ENCODE peak calls at places on chromosomes 11 and 22, in six cellular contexts. W is brain microvascular endothelial cell, I is H7, U is PC-9, P is stomach, M is AG10803. G is an unnamed sample.

GRCh38 chr11:103043826-103044688 is 47.9 kb downstream of the DCUN1D5 start:
- DNase-seq in M (no peak), U (no peak), I (no peak), P (no peak), W (no peak), G (no peak)

GRCh38 chr11:34783816-34784317 is 132.3 kb downstream of the APIP start:
- DNase-seq in M (no peak), U (peak), P (no peak), W (no peak), I (no peak), G (no peak)

GRCh38 chr22:27241430-27242110 is 560.0 kb downstream of the MN1 start:
- DNase-seq in I (no peak), M (peak), W (no peak), P (peak), U (no peak), G (peak)

GRCh38 chr11:15146271-15147003 is 31.7 kb downstream of the INSC start:
- DNase-seq in M (peak), U (no peak), P (no peak), W (peak), I (no peak), G (no peak)

GRCh38 chr22:28714043-28714442 is 27.6 kb downstream of the CHEK2 start:
- DNase-seq in W (no peak), I (no peak), U (no peak), P (no peak), M (no peak), G (no peak)

GRCh38 chr11:84022221-84022620 is 736.1 kb upstream of the CCDC90B start:
- DNase-seq in I (peak), U (no peak), P (no peak), W (no peak), M (no peak), G (no peak)

GRCh38 chr11:118998822-118999221 is 884 bp downstream of the CENATAC start:
- DNase-seq in M (peak), W (peak), I (peak), U (peak), P (peak), G (peak)

GRCh38 chr11:102489469-102490145 is 37.0 kb upstream of the TMEM123 start:
- DNase-seq in U (no peak), M (no peak), W (no peak), P (no peak), I (no peak), G (no peak)

GRCh38 chr11:79018371-79018849 is 422.4 kb downstream of the TENM4 start:
- DNase-seq in U (no peak), W (peak), M (peak), I (no peak), P (no peak), G (peak)

GRCh38 chr22:48423481-48423901 is 1404.2 kb downstream of the BRD1 start:
- DNase-seq in M (peak), P (no peak), W (peak), U (no peak), I (no peak), G (no peak)

GRCh38 chr11:5618807-5619206 is 6.0 kb upstream of the TRIM34 start:
- DNase-seq in W (peak), U (peak), P (no peak), M (peak), I (no peak), G (no peak)

GRCh38 chr11:11977206-11977938 is 31.1 kb downstream of the DKK3 start:
- DNase-seq in U (peak), M (peak), P (peak), W (peak), I (peak), G (no peak)

GRCh38 chr11:60857378-60858232 is 1.9 kb upstream of the PTGDR2 start:
- DNase-seq in W (peak), I (no peak), P (no peak), U (peak), M (no peak), G (no peak)

GRCh38 chr11:118198370-118198769 is 21.9 kb upstream of the SCN2B start:
- DNase-seq in M (peak), W (peak), P (peak), I (peak), U (no peak), G (no peak)

GRCh38 chr11:10881892-10882291 is 24.0 kb upstream of the ZBED5 start:
- DNase-seq in I (no peak), U (no peak), W (no peak), M (no peak), P (no peak), G (no peak)

GRCh38 chr11:84290647-84291046 is 1004.5 kb upstream of the CCDC90B start:
- DNase-seq in P (no peak), W (no peak), U (no peak), M (peak), I (no peak), G (no peak)

GRCh38 chr11:1293619-1294015 is 15.8 kb downstream of the TOLLIP start:
- DNase-seq in I (no peak), M (no peak), W (no peak), P (peak), U (no peak), G (no peak)

GRCh38 chr11:61071208-61071681 is 31.0 kb upstream of the CD5 start:
- DNase-seq in I (no peak), W (no peak), P (no peak), M (no peak), U (no peak), G (no peak)

GRCh38 chr11:105081412-105082150 is 36.4 kb upstream of the CARD16 start:
- DNase-seq in M (no peak), W (no peak), P (no peak), U (no peak), I (no peak), G (no peak)

GRCh38 chr11:13329670-13330401 is 52.2 kb downstream of the BMAL1 start:
- DNase-seq in I (no peak), P (peak), U (peak), W (no peak), M (peak), G (no peak)

GRCh38 chr11:2795491-2795991 is 90.0 kb downstream of the CDKN1C start:
- DNase-seq in I (no peak), P (no peak), W (no peak), M (no peak), U (no peak), G (no peak)

GRCh38 chr11:123301696-123302400 is 106.8 kb upstream of the CLMP start:
- DNase-seq in M (peak), W (no peak), I (peak), U (no peak), P (peak), G (no peak)

GRCh38 chr11:128884703-128885338 is 6.3 kb upstream of the KCNJ5 start:
- DNase-seq in P (peak), W (peak), U (peak), M (peak), I (peak), G (no peak)

GRCh38 chr11:34537636-34538035 is 24.0 kb upstream of the ELF5 start:
- DNase-seq in P (no peak), I (no peak), M (no peak), U (peak), W (no peak), G (no peak)

GRCh38 chr11:61512435-61512834 is 3.9 kb downstream of the LRRC10B start:
- DNase-seq in I (no peak), U (no peak), M (no peak), W (no peak), P (no peak), G (no peak)

GRCh38 chr22:31148953-31149627 is 8.8 kb upstream of the PLA2G3 start:
- DNase-seq in U (peak), I (peak), W (peak), P (peak), M (peak), G (peak)

GRCh38 chr11:81026008-81026407 is 1585.2 kb upstream of the TENM4 start:
- DNase-seq in U (no peak), P (no peak), I (no peak), M (no peak), W (no peak), G (no peak)

GRCh38 chr11:46658259-46658658 is 40.9 kb downstream of the ATG13 start:
- DNase-seq in M (peak), P (no peak), I (no peak), U (no peak), W (peak), G (no peak)

GRCh38 chr11:112412383-112412782 is 151.7 kb upstream of the PLET1 start:
- DNase-seq in I (no peak), U (no peak), P (no peak), M (no peak), W (no peak), G (no peak)

GRCh38 chr22:20863356-20863755 is 4.5 kb downstream of the SNAP29 start:
- DNase-seq in U (no peak), W (no peak), P (no peak), I (no peak), M (no peak), G (no peak)

GRCh38 chr22:50620861-50621490 is 7.0 kb downstream of the ARSA start:
- DNase-seq in M (no peak), I (no peak), P (no peak), W (no peak), U (no peak), G (no peak)

GRCh38 chr11:44377121-44377520 is 67.2 kb upstream of the ALX4 start:
- DNase-seq in M (no peak), U (no peak), P (no peak), W (no peak), I (no peak), G (no peak)

GRCh38 chr11:65880844-65881421 is 1.3 kb downstream of the CTSW start:
- DNase-seq in W (no peak), M (no peak), I (no peak), U (no peak), P (no peak), G (no peak)

GRCh38 chr11:65883786-65884715 is 4.2 kb downstream of the FIBP start:
- DNase-seq in P (no peak), I (no peak), M (no peak), U (no peak), W (no peak), G (no peak)

GRCh38 chr11:65883058-65883761 is 3.6 kb downstream of the CTSW start:
- DNase-seq in I (no peak), U (no peak), M (no peak), W (no peak), P (no peak), G (no peak)

GRCh38 chr11:65882191-65883057 is 2.8 kb downstream of the CTSW start:
- DNase-seq in M (no peak), I (no peak), W (no peak), U (no peak), P (no peak), G (no peak)

GRCh38 chr11:65879622-65880021 is at the start of gene CTSW:
- DNase-seq in M (no peak), I (no peak), W (no peak), P (no peak), U (no peak), G (no peak)
- H3K4me3 ChIP-seq in M (no peak), I (no peak), W (no peak), P (peak), U (no peak), G (no peak)

DNA sequence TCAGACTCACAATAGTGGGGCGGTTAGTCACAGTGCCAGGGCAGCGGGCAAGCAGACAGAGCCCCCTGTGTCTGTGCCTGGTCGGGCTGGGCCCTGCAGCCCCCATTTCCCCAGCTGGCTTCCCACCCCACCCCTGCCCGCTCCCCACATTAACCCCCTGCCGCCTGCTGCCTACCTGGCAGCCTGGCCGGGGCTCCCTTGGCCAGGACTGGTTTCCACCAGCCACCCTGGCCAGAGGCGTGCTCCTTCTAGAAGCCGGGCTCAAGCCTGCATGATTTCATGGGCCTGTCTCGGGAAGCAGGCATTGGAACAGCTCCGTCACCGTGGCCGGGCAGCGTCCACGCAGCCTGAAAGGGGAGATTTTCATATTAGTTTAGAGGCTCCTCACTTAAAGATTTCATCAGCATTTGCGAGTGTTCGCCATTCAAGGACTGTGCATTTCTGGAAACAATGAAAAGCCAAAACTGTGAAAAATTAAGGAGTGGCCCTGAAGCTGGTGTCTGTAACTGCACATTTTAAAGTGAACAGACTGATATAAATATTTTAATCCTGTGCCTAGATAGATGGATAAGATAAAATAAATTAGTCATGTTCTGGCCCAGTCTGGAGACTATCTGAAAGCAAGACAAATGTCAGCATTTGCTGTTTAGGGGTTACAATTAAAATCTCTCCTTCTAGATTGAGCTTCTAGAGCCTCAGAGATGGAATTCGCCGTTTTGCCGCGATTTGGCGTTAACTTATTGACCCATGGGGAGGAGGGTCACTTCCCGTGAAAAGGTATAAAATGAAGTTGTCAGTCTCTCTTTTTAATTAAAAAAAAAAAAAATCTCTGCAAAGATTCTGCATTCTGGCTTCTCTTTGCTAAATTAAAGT is 79.4 kb upstream of the WNT7B start:
- DNase-seq in U (no peak), P (peak), W (no peak), I (peak), M (peak), G (no peak)
- H3K4me3 ChIP-seq in U (no peak), P (peak), W (no peak), I (no peak), M (peak), G (no peak)

GRCh38 chr11:31645747-31646146 is 136.2 kb downstream of the ELP4 start:
- DNase-seq in M (peak), W (peak), U (peak), I (no peak), P (no peak), G (peak)

GRCh38 chr11:31643831-31644230 is 134.3 kb downstream of the ELP4 start:
- DNase-seq in I (no peak), P (no peak), W (peak), U (no peak), M (peak), G (no peak)

GRCh38 chr11:31649129-31649528 is 139.6 kb downstream of the ELP4 start:
- DNase-seq in P (no peak), U (no peak), I (no peak), W (no peak), M (no peak), G (no peak)

GRCh38 chr11:31649567-31649966 is 140.0 kb downstream of the ELP4 start:
- DNase-seq in U (no peak), P (no peak), M (no peak), I (no peak), W (no peak), G (no peak)

GRCh38 chr11:31646206-31646605 is 136.6 kb downstream of the ELP4 start:
- DNase-seq in U (no peak), M (peak), P (no peak), I (no peak), W (no peak), G (no peak)
- H3K4me3 ChIP-seq in U (no peak), M (no peak), P (no peak), I (no peak), W (no peak), G (no peak)

GRCh38 chr11:62665630-62666258 is 632 bp downstream of the CSKMT start:
- DNase-seq in U (peak), I (peak), M (peak), W (peak), P (peak), G (no peak)

GRCh38 chr11:62669420-62670161 is 1.9 kb upstream of the UQCC3 start:
- DNase-seq in I (peak), M (no peak), W (no peak), U (peak), P (no peak), G (no peak)

GRCh38 chr11:62665075-62665629 is at the start of the genes C11orf98 and CSKMT:
- DNase-seq in I (peak), W (peak), P (peak), M (peak), U (peak), G (no peak)

GRCh38 chr11:62666259-62666926 is 1.3 kb downstream of the CSKMT start:
- DNase-seq in P (no peak), W (no peak), M (no peak), I (peak), U (peak), G (no peak)

GRCh38 chr11:62667460-62667859 is 2.3 kb downstream of the CSKMT start:
- DNase-seq in U (no peak), P (no peak), I (no peak), M (no peak), W (no peak), G (no peak)
- H3K4me3 ChIP-seq in U (peak), P (no peak), I (no peak), M (no peak), W (no peak), G (peak)

DNA sequence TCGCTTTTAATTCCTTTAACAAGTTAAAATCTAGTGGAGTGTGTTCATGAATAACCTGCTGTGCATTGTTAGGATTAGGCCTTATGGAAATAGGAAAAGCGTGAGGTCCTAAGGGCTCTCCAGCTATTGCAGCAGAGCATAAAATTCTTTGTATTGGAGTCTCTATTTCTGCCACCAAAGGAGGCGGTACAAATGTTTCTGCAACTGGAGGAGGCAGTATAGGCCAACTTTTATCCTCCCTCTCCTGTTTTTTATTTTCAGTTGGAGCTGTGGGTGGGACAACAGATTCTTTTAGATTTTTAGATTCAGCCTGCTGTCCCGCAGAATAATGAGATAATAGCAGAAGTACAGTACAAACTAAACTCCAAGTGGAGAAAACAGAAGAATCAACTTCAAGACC is 26.2 kb downstream of the OR10A6 start:
- DNase-seq in U (no peak), P (no peak), M (peak), I (no peak), W (peak), G (peak)
- H3K4me3 ChIP-seq in U (peak), P (no peak), M (no peak), I (peak), W (no peak), G (no peak)

GRCh38 chr11:35949242-35949641 is 5.4 kb downstream of the LDLRAD3 start:
- DNase-seq in U (no peak), W (no peak), P (no peak), I (no peak), M (no peak), G (no peak)
- H3K4me3 ChIP-seq in U (no peak), W (no peak), P (no peak), I (no peak), M (no peak), G (no peak)

DNA sequence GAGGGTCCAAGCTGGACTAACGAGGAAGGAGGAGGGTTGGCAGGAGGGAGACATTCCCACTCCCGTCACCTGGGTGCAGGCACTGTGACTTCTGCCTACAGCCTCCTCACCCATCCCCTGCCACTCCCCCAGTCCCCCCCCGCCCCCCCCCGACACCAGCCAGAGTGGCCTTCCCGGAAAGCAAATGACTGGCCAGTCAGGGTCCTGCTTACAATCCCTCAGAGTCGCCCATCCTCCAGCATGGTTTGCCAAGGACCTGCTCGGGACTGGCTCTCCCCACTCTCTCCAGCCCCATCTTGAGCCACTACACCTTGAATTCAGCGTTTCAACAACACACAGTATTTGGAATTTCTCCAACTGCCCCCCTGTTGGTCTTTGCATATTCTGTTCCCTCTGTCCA is 59.6 kb downstream of the THAP12 start:
- DNase-seq in U (no peak), P (no peak), I (peak), W (no peak), M (no peak), G (no peak)
- H3K4me3 ChIP-seq in U (no peak), P (no peak), I (peak), W (no peak), M (no peak), G (peak)